ENCODE peak calls at places on chromosomes 7 and 10, in seven cellular contexts. F is HCT116, S is NB4, K is body of pancreas, T is transverse colon, D is endodermal cell, C is lower leg skin. B is an unnamed sample.

GRCh38 chr7:121530251-121531174 is 134.4 kb upstream of the FAM3C start:
- DNase-seq in F (peak; percentile 100), S (peak; percentile 83), K (no peak), T (peak; percentile 33), D (no peak), C (no peak), B (no peak)

GRCh38 chr10:73553316-73553715 is 37.8 kb downstream of the USP54 start:
- DNase-seq in F (no peak), S (no peak), K (peak; percentile 47), T (no peak), D (peak; percentile 49), C (no peak), B (no peak)

GRCh38 chr7:7884855-7885254 is 83.7 kb upstream of the GLCCI1 start:
- DNase-seq in F (no peak), S (no peak), K (no peak), T (no peak), D (no peak), C (no peak), B (no peak)

GRCh38 chr7:157278791-157279678 is 57.8 kb upstream of the DNAJB6 start:
- DNase-seq in F (no peak), S (peak; percentile 11), K (peak; percentile 57), T (peak; percentile 80), D (peak; percentile 73), C (no peak), B (no peak)

GRCh38 chr10:77970869-77971803 is 44.6 kb upstream of the DLG5 start:
- DNase-seq in F (no peak), S (peak; percentile 74), K (peak; percentile 70), T (peak; percentile 65), D (no peak), C (peak; percentile 91), B (peak; percentile 93)

GRCh38 chr10:128055061-128055868 is 71.0 kb downstream of the MKI67 start:
- DNase-seq in F (no peak), S (no peak), K (no peak), T (peak; percentile 6), D (no peak), C (no peak), B (no peak)

GRCh38 chr10:3106908-3107425 is 39.6 kb downstream of the PFKP start:
- DNase-seq in F (no peak), S (no peak), K (no peak), T (no peak), D (no peak), C (no peak), B (no peak)

GRCh38 chr7:149741629-149742028 is 31.8 kb downstream of the ZNF467 start:
- DNase-seq in F (no peak), S (no peak), K (peak; percentile 68), T (no peak), D (no peak), C (no peak), B (no peak)

GRCh38 chr10:87095241-87095945 is 387 bp downstream of the SHLD2 start:
- DNase-seq in F (peak; percentile 35), S (peak; percentile 91), K (peak; percentile 82), T (peak; percentile 85), D (peak; percentile 91), C (peak; percentile 96), B (no peak)

GRCh38 chr10:48748573-48748972 is 63.9 kb downstream of the WDFY4 start:
- DNase-seq in F (no peak), S (peak; percentile 52), K (no peak), T (no peak), D (peak; percentile 16), C (peak; percentile 43), B (peak; percentile 55)

GRCh38 chr7:155804897-155805825 is 7.1 kb downstream of the SHH start:
- DNase-seq in F (no peak), S (peak; percentile 88), K (peak; percentile 50), T (peak; percentile 61), D (peak; percentile 95), C (no peak), B (no peak)

DNA sequence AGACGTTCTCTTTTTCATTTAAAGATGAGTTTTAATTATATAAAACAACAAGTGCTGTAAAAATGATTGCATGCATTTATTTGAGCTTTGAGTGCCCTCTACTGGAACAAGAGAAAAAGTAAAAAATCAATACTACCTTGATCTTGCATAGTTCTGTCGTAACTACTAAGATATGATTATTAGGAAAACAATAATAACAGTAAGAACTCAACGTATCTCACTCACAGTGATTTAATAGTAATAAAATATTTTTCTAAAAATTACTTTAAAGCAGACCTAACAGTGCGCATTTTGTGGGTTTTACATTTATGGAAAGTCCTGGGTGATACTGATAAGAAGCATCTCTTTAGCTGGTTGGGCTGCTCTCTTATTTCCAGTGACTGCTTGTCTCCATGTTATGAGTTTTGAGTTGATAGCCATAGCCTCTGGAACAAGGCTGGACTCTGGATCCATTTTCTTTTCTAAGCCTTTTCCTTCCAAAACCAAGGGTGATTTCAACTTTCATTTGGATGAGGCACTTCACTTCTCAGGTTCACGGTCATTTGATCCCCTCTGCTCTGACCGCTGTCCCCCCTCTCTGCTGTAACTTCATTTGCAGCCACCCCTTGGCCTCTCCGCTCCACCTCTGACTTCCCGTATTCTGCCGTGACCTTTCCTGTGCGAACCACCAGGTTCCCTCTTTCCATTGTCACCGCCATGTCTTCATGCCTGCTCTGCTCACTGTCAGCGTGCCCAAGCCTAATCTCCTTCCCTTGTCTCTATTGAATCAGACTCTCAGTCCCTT is 29.6 kb upstream of the INHBA start:
- DNase-seq in F (peak; percentile 1), S (peak; percentile 44), K (no peak), T (no peak), D (no peak), C (no peak), B (no peak)
- TF ChIP-seq CTCF in F (no peak), S (peak; percentile 12), K (peak; percentile 54), T (no peak), D (peak; percentile 77), C (no peak), B (peak; percentile 8)

GRCh38 chr7:40746841-40747556 is 612.2 kb downstream of the SUGCT start:
- DNase-seq in F (no peak), S (no peak), K (no peak), T (no peak), D (no peak), C (no peak), B (no peak)
- H3K4me3 ChIP-seq in F (no peak overlapping the region), S (no peak overlapping the region), K (no peak overlapping the region), T (no peak overlapping the region), D (no peak overlapping the region), C (no peak overlapping the region), B (no peak overlapping the region)

GRCh38 chr7:100496509-100496908 is 12.8 kb downstream of the NYAP1 start:
- DNase-seq in F (no peak), S (no peak), K (no peak), T (no peak), D (no peak), C (no peak), B (no peak)

GRCh38 chr7:100492738-100493475 is 9.2 kb downstream of the NYAP1 start:
- DNase-seq in F (no peak), S (no peak), K (no peak), T (no peak), D (no peak), C (no peak), B (no peak)

GRCh38 chr7:100491192-100491578 is 7.5 kb downstream of the NYAP1 start:
- DNase-seq in F (no peak), S (no peak), K (no peak), T (no peak), D (no peak), C (no peak), B (no peak)

GRCh38 chr7:100490483-100491191 is 6.9 kb downstream of the NYAP1 start:
- DNase-seq in F (no peak), S (no peak), K (no peak), T (no peak), D (no peak), C (no peak), B (no peak)

DNA sequence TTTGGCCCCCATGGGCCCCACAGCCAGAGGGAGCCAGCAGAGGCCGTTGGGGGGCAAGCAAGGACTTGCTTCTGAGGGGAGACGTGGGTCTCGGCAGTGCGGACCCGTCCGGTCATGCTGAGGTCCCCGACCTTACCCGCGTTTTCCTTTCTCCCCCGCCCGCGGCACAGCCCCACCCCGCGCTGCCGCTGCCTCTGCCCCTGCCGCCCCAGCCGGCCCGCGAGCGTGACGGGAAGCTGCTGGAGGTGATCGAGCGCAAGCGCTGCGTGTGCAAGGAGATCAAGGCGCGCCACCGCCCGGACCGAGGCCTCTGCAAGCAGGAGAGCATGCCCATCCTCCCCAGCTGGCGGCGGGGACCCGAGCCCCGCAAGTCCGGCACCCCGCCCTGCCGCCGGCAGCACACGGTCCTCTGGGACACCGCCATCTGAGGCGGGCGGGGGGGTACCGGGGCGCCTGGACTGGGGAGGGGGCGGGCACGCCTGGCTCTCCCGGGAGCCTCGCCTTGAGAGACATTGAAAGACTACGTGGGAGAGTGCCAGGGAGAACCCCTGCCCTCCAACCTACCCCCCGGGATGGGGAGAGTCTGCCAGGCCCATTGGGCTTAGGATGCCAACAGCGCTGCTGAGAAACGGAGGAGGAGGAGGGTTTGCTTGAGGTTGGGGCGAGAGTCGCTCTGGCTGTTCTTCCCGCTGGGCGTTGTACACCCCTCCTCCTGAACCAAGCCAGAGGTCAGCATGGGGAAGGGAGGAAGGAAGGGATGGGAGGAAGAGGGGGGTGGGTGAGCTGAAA is 9.9 kb downstream of the NYAP1 start:
- DNase-seq in F (no peak), S (peak; percentile 68), K (peak; percentile 53), T (peak; percentile 61), D (peak; percentile 78), C (peak; percentile 91), B (no peak)
- TF ChIP-seq CTCF in F (no peak), S (no peak), K (no peak), T (no peak), D (no peak), C (no peak), B (no peak)

GRCh38 chr10:62384057-62384446 is 9.9 kb downstream of the ZNF365 start:
- DNase-seq in F (peak; percentile 85), S (peak; percentile 89), K (no peak), T (no peak), D (no peak), C (no peak), B (no peak)
- H3K4me3 ChIP-seq in F (no peak overlapping the region), S (no peak overlapping the region), K (no peak overlapping the region), T (no peak overlapping the region), D (no peak overlapping the region), C (no peak overlapping the region), B (no peak overlapping the region)

GRCh38 chr10:113126506-113127192 is 176.6 kb downstream of the TCF7L2 start:
- DNase-seq in F (no peak), S (peak; percentile 74), K (peak; percentile 82), T (peak; percentile 66), D (peak; percentile 88), C (peak; percentile 91), B (no peak)
- TF ChIP-seq CTCF in F (peak; percentile 12), S (peak; percentile 25), K (peak; percentile 18), T (peak; percentile 34), D (peak; percentile 80), C (no peak), B (peak; percentile 49)

GRCh38 chr10:14563359-14563758 is 211.3 kb downstream of the FAM107B start:
- DNase-seq in F (no peak), S (no peak), K (no peak), T (no peak), D (no peak), C (no peak), B (no peak)
- H3K4me3 ChIP-seq in F (no peak overlapping the region), S (no peak overlapping the region), K (no peak overlapping the region), T (no peak overlapping the region), D (no peak overlapping the region), C (no peak overlapping the region), B (no peak overlapping the region)

DNA sequence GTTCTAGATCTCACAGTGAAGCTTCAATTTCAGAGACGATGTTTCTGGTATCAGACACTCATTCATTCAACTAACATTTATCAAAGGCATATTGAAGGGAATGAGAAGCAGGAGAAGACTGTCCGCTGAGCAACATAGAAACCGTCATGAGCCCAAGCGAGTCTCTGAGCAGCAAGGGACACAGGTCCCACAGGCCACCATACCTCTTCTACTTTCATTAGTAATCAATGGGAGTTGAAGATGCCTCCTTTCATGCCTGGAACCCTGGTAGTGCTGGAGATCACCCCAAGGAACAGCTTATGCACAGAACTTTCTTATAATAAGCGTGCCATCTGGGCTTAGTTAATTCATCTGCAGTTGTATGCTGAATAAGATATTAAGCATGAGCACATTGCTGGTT is 1.2 kb downstream of the PAX4 start:
- DNase-seq in F (no peak), S (no peak), K (no peak), T (no peak), D (no peak), C (no peak), B (no peak)
- TF ChIP-seq CTCF in F (no peak), S (no peak), K (no peak), T (no peak), D (no peak), C (no peak), B (no peak)